ENCODE peak calls at places on chromosomes 1 and 21, in seven cellular contexts. R is K562, X is HepG2, C is HCT116, P is H1, I is SK-N-SH, J is GM12878. B is an unnamed sample.

GRCh38 chr21:28758042-28758882 is 234.4 kb downstream of the LTN1 start:
- DNase-seq in R (no peak), X (no peak), C (no peak), P (no peak), I (no peak), J (no peak), B (no peak)

GRCh38 chr1:170768929-170769328 is 105.0 kb downstream of the PRRX1 start:
- DNase-seq in R (no peak), X (no peak), C (no peak), P (no peak), I (no peak), J (no peak), B (no peak)

GRCh38 chr1:160646711-160647328 is at the start of gene SLAMF1:
- DNase-seq in R (no peak), X (no peak), C (no peak), P (no peak), I (no peak), J (peak; percentile 95), B (no peak)

GRCh38 chr1:92858564-92859399 is 26.9 kb downstream of the RPL5 start:
- DNase-seq in R (peak; percentile 77), X (peak; percentile 84), C (peak; percentile 67), P (no peak), I (peak; percentile 71), J (peak; percentile 59), B (peak; percentile 81)

GRCh38 chr1:109794319-109795132 is 30.8 kb upstream of the EPS8L3 start:
- DNase-seq in R (no peak), X (peak; percentile 29), C (no peak), P (no peak), I (no peak), J (no peak), B (no peak)

GRCh38 chr1:161084205-161084988 is 5.0 kb downstream of the NECTIN4 start:
- DNase-seq in R (no peak), X (no peak), C (no peak), P (no peak), I (no peak), J (no peak), B (no peak)

GRCh38 chr1:12461764-12462163 is 156.2 kb downstream of the DHRS3 start:
- DNase-seq in R (no peak), X (no peak), C (no peak), P (no peak), I (no peak), J (no peak), B (no peak)

GRCh38 chr1:76541618-76542017 is 325.7 kb upstream of the ST6GALNAC5 start:
- DNase-seq in R (no peak), X (no peak), C (no peak), P (no peak), I (no peak), J (no peak), B (no peak)

GRCh38 chr21:39385299-39386145 is 36.6 kb upstream of the HMGN1 start:
- DNase-seq in R (no peak), X (peak; percentile 95), C (no peak), P (no peak), I (peak; percentile 89), J (no peak), B (peak; percentile 77)

GRCh38 chr1:105100102-105100501 is 1350.4 kb downstream of the AMY1C start:
- DNase-seq in R (no peak), X (peak; percentile 75), C (no peak), P (no peak), I (no peak), J (no peak), B (no peak)

GRCh38 chr1:179146476-179146875 is 64.6 kb downstream of the TOR3A start:
- DNase-seq in R (no peak), X (no peak), C (no peak), P (no peak), I (no peak), J (no peak), B (peak; percentile 50)

GRCh38 chr1:1358433-1359201 is at the start of gene MXRA8:
- DNase-seq in R (peak; percentile 93), X (peak; percentile 79), C (no peak), P (no peak), I (no peak), J (no peak), B (no peak)

DNA sequence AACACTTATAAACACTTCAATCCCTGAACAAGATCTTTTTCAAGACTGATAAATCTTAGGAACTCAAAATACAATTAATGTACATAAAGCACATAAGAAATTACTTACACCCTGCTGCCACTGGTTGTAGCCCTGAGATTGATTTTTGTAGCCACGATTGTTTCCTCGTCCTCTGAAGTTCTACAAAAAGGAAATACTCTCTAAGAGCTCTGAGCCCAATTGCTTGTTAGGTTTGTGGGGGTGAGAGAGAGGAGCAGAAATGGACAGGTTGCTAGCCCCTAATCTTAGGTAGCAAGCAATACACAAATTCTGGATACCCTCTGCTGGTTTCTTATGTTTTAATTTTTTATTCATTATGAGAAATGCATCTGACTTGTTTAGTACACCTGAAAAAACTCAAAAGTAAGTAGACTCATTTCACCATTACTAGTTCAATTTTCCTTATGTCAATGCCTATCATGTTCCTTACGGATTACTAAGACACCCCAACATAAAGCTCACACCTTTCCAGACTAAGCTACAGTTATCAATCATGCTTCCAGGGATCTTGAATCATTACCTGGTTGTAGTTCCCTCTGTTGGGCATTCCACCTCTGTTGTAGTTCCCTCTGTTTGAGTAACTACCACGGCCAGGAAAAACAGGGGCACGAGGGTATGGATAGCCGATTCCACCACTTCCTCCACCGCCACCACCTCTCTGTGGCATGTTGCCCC is 9.3 kb downstream of the HNRNPU start:
- DNase-seq in R (no peak), X (no peak), C (no peak), P (no peak), I (no peak), J (no peak), B (no peak)
- H3K36me3 ChIP-seq in R (peaks cover 100% of the 10 kb centered on the region), X (peaks cover 82% of the 10 kb centered on the region), C (peaks cover 93% of the 10 kb centered on the region), P (peaks cover 43% of the 10 kb centered on the region), I (peaks cover 100% of the 10 kb centered on the region), J (peaks cover 7% of the 10 kb centered on the region), B (peaks cover 61% of the 10 kb centered on the region)

DNA sequence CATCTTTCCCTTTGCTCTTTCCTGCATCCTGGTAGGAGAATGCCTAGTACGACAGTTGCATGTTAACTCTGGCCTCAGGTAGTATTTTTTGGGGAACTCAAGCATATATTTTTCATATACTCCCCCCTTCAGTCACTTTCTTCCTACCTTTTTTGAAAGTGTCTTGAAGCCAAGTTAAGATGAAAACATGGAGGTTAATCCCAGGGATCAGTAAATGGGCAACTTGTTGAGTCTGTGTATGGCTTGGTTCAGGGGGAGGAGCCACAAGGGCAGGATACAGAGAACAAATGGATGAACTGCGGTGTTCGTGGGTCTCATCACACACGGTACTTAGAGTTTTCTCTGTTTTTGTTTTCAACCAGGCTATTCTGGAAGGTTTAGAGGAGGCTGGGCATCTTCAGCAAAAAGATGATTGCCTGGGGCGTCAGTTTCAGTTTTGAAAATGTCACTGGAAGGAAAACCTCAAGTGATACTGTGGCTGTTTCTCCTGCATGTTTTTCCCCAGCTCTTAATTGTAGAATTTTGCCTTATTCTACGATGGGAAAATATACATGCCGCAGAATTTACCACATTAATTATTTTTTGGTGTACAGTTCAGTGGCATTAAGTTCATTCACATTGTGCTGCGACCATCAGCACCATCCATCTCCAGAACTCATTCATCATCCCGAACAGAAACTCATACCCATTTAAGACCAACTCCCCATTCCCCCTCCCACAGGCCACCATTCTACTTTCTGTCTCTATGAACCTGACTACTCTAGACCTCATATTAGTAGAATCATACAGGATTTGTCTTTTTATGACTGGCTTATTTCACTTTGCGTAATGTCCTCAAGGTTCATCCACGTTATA is 71.5 kb downstream of the MAP10 start:
- DNase-seq in R (no peak), X (no peak), C (no peak), P (no peak), I (no peak), J (no peak), B (no peak)
- TF ChIP-seq MAX in R (no peak), X (no peak), C (no peak), P (no peak), I (no peak), J (no peak), B (no peak)

DNA sequence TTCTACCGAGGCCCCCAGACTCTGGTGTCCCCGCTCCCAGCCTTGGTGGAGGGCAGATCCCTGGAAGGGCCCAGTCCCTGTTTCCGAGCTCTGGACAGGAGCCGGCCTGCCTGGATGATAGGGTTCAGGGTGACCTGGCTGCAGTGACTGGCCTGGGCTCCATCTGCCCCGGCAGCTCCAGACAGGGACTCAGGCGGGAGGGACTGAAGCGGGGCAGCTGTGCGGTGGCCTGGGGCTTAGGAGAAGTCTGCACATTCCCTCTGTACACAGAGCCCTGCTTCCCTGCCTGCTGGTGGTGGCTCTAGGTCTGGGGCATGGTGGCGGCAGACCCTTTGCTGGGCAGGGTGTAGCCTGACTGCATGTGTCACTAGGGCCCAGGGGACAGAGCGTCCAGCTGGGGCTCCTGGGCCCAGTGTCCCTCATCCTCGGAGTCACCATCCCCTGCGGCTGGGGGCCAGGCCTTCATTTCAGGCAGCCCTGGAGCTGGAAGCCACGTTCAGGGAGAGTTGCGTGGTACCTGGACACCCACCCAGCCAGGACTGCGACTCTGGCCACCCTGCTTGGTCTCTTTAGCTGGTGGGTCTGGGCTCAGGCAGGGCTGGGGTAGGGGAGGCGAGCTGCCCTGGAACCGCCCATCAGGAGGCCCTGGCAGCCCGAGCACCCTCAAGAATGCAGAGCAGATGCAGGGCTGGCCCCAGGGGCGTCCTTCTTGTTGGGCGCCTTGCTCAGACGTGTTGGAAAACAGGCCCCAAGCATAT is 9.6 kb downstream of the ARHGEF16 start:
- DNase-seq in R (no peak), X (no peak), C (no peak), P (no peak), I (no peak), J (no peak), B (no peak)
- H3K36me3 ChIP-seq in R (no peaks in the 10 kb centered on the region), X (no peaks in the 10 kb centered on the region), C (no peaks in the 10 kb centered on the region), P (no peaks in the 10 kb centered on the region), I (no peaks in the 10 kb centered on the region), J (no peaks in the 10 kb centered on the region), B (no peaks in the 10 kb centered on the region)

GRCh38 chr1:91791691-91792392 is 94.1 kb downstream of the TGFBR3 start:
- DNase-seq in R (no peak), X (no peak), C (no peak), P (no peak), I (no peak), J (no peak), B (no peak)

GRCh38 chr1:91793877-91794276 is 92.1 kb downstream of the TGFBR3 start:
- DNase-seq in R (no peak), X (no peak), C (no peak), P (no peak), I (no peak), J (no peak), B (no peak)

GRCh38 chr1:91791103-91791502 is 94.8 kb downstream of the TGFBR3 start:
- DNase-seq in R (peak; percentile 32), X (peak; percentile 29), C (no peak), P (no peak), I (no peak), J (no peak), B (no peak)

GRCh38 chr1:91793189-91793588 is 92.8 kb downstream of the TGFBR3 start:
- DNase-seq in R (no peak), X (no peak), C (no peak), P (no peak), I (no peak), J (no peak), B (no peak)

DNA sequence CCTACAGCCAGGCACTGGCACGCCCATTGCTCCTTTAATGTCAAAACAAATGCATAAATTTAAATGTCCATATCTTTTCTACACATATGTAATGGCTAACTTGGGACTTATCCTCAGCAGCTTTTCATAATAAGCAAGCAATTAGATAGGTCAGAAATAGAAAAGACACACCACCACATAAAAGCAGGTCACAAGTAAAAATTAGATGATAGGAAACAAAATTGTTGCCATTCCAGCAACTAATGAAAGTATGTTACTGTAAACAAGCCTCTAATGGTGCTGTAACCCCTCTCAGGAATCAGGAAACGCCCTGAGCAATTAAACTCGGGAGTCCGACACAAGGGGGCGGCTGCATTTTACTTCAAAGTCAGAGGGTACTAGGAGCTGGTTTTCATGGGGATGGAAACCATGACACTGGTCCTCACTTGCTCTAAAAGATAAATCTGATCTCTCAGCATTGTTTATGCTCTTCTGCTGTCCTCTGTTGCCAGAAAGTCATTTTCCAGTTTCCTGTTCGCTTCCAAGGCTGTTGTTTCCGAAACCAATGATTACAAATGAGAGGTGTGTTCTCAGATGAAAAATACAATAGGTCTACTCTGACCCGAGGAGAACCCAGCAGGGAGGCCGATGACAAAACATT is 93.4 kb downstream of the TGFBR3 start:
- DNase-seq in R (no peak), X (no peak), C (no peak), P (no peak), I (no peak), J (no peak), B (peak; percentile 47)
- TF ChIP-seq MAX in R (no peak), X (no peak), C (no peak), P (no peak), I (no peak), J (no peak), B (no peak)